ENCODE peak calls at places on chromosomes 1 and 21, in four cellular contexts. I is AG04450, F is HCT116, O is BE2C. N is an unnamed sample.

GRCh38 chr21:45161039-45161945 is 86.9 kb downstream of the ADARB1 start:
- DNase-seq in F (no peak), O (no peak), I (no peak), N (no peak)

GRCh38 chr1:20179369-20180172 is 6.3 kb upstream of the UBXN10 start:
- DNase-seq in O (no peak), I (no peak), F (no peak), N (no peak)

GRCh38 chr1:12195416-12195815 is 28.6 kb downstream of the TNFRSF1B start:
- DNase-seq in F (no peak), O (no peak), I (no peak), N (no peak)

GRCh38 chr1:61742620-61743431 is 546 bp downstream of the PATJ start:
- DNase-seq in F (no peak), I (no peak), O (peak), N (peak)

GRCh38 chr1:146020058-146020738 is 1.3 kb downstream of the HJV start:
- DNase-seq in I (no peak), F (no peak), O (no peak), N (no peak)

GRCh38 chr1:119275145-119275929 is 93.2 kb upstream of the HAO2 start:
- DNase-seq in O (peak), I (peak), F (peak), N (peak)

GRCh38 chr1:182680901-182681300 is 3.5 kb downstream of the RGS8 start:
- DNase-seq in F (no peak), O (no peak), I (no peak), N (no peak)

GRCh38 chr1:101238041-101238515 is 1.3 kb downstream of the S1PR1 start:
- DNase-seq in O (no peak), F (no peak), I (no peak), N (peak)

GRCh38 chr1:248421384-248421783 is 18.5 kb downstream of the OR2T1 start:
- DNase-seq in I (no peak), O (no peak), F (no peak), N (no peak)

GRCh38 chr1:107830075-107830474 is 134.9 kb downstream of the VAV3 start:
- DNase-seq in O (no peak), F (no peak), I (no peak), N (no peak)

GRCh38 chr1:16474166-16474800 is 33.8 kb downstream of the NECAP2 start:
- DNase-seq in I (no peak), F (no peak), O (no peak), N (no peak)

GRCh38 chr1:100921110-100921706 is 25.3 kb downstream of the SLC30A7 start:
- DNase-seq in O (peak), I (peak), F (peak), N (peak)

GRCh38 chr1:167935252-167936067 is 1.0 kb upstream of the DCAF6 start:
- DNase-seq in O (peak), F (no peak), I (no peak), N (peak)

GRCh38 chr1:210669951-210670350 is 341.2 kb downstream of the HHAT start:
- DNase-seq in F (no peak), O (no peak), I (no peak), N (no peak)

GRCh38 chr21:25936776-25937175 is 202.0 kb downstream of the GABPA start:
- DNase-seq in I (no peak), F (no peak), O (no peak), N (no peak)

GRCh38 chr1:63662056-63662836 is 69.0 kb downstream of the PGM1 start:
- DNase-seq in O (no peak), F (peak), I (no peak), N (no peak)

GRCh38 chr1:221031890-221032222 is 152.6 kb downstream of the HLX start:
- DNase-seq in O (no peak), I (no peak), F (no peak), N (no peak)

GRCh38 chr1:168609133-168609715 is 32.8 kb downstream of the XCL1 start:
- DNase-seq in I (no peak), F (no peak), O (peak), N (no peak)

DNA sequence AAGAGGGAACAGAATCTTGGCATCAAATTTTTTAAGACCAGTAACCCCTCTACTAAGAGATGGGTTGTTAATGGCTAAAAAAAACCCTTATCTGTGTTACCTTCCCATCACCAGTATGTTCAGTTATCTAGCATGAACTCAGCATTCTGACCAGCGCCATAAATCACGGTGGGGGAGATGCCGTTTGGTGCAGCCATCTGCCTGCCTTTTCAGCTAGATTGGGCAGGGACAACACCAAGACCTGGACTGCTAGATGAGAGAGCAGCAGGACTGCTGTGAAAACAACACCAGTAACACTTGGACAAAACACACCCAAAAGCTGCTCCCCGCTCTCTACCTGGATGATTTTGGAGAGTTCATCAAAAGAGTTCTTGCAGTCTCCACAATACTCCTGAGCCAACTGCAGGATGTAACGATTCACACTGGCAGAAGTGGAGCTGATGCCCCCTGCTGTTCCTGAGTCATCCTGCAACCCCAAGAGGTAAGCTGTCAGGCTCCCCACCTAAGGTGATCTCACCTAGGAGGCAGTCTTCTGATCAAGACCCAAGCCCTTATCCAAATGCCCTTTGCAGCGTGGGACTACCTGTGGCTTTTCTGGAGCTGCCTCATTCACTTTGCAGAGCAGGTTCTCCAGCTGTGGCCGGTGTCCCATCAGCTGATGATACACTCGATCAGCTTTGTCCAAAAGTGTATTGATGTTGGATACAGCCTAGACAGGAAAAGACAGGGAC is 96.5 kb downstream of the UBR4 start:
- DNase-seq in O (peak), F (peak), I (no peak), N (peak)
- TF ChIP-seq CTCF in O (peak), F (peak), I (peak), N (no peak)

GRCh38 chr1:207672525-207673130 is 27.7 kb downstream of the CR1L start:
- DNase-seq in I (no peak), F (peak), O (no peak), N (peak)
- TF ChIP-seq CTCF in I (peak), F (peak), O (peak), N (peak)

GRCh38 chr21:32916522-32917099 is 109.1 kb upstream of the OLIG2 start:
- DNase-seq in F (peak), I (no peak), O (peak), N (no peak)
- TF ChIP-seq CTCF in F (peak), I (peak), O (peak), N (no peak)

DNA sequence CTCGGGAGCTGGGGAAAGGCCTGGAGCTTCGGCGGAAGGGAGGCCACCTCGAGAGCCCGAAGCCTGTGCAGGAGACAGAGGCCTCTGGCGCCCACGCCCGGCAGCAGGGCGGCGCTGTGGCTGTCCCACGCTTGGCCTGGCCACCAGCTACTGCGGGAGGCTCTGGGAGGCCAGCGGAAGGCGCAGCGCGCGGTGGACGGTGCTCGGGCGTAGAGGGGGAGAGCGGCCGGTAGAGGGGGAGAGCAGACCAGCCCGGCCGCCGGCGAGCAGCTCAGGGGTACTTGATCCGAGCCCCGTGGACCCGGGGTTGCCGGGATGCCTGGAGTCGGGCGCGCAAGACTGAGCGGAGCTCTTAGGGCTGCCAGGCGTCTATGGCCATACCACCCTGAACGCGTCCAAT is 2.5 kb upstream of the ZNF678 start:
- DNase-seq in I (no peak), O (no peak), F (no peak), N (no peak)
- TF ChIP-seq CTCF in I (no peak), O (no peak), F (no peak), N (no peak)

DNA sequence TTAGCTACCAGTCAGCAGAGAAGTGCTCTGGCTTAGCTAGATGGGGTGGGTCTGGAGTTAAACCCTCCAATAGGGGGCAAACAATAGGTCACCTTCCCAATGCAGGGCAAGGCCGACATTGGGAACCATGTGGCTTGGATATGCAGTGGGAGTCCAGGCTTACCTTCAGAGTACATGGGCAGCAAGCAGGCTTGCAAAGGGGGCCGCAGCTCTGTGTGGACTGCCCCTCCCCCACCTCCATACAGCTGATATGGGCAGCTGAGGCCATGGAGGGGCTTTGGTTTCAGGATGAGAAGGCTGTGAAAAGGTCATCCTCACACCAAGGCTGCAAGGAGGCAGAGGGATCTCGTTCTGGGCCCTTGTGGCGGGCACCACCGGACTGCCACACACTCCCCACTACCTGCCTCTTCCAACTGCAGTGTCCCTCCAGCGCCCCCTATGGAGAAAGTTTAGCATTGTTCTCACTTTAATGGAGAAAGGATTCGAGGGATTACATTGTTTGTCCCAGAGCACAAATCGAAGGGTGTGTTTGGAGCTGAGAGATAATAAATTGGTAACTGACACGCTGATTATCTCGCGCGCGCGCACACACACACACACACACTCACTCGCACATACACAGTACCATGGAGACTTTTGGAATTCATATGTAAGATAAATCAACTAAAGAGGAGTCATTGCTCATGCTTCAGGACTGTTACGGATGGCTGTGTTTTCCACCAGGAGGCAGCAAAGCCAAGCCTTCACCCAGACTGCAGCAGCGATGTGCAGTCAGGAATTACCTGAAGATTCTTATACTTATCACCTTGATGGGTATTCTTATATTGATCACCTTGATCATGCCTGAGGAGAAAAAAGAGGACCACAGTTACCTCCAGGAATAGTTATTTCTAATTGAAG is 7.0 kb upstream of the SMCP start:
- DNase-seq in F (peak), I (no peak), O (peak), N (no peak)
- TF ChIP-seq CTCF in F (peak), I (peak), O (peak), N (peak)

N was measured in GM13976.